ENCODE peak calls at places on chromosomes 6 and 20, in four cellular contexts. O is heart right ventricle, Z is ascending aorta, D is fibroblast of villous mesenchyme. P is an unnamed sample.

GRCh38 chr6:18155273-18155863 is at the start of gene KDM1B:
- DNase-seq in O (no peak), Z (peak), D (peak), P (peak)

GRCh38 chr6:135128268-135128914 is 52.7 kb upstream of the MYB start:
- DNase-seq in O (no peak), Z (no peak), D (no peak), P (no peak)

GRCh38 chr6:91079939-91080338 is 493.1 kb upstream of the MAP3K7 start:
- DNase-seq in O (no peak), Z (no peak), D (no peak), P (no peak)

GRCh38 chr20:53800883-53801604 is 207.4 kb upstream of the ZNF217 start:
- DNase-seq in O (no peak), Z (no peak), D (peak), P (no peak)

GRCh38 chr20:21705466-21706344 is at the start of gene PAX1:
- DNase-seq in O (no peak), Z (no peak), D (no peak), P (no peak)

GRCh38 chr20:51416532-51417244 is 125.8 kb downstream of the NFATC2 start:
- DNase-seq in O (no peak), Z (no peak), D (no peak), P (no peak)

GRCh38 chr20:47576516-47577033 is 74.9 kb downstream of the NCOA3 start:
- DNase-seq in O (peak), Z (no peak), D (peak), P (no peak)

GRCh38 chr6:90525421-90525820 is 61.5 kb downstream of the MAP3K7 start:
- DNase-seq in O (no peak), Z (no peak), D (no peak), P (no peak)

GRCh38 chr20:43178079-43178478 is 11.6 kb downstream of the PTPRT start:
- DNase-seq in O (no peak), Z (no peak), D (no peak), P (no peak)

GRCh38 chr20:3995067-3995748 is 20.1 kb downstream of the RNF24 start:
- DNase-seq in O (no peak), Z (no peak), D (peak), P (no peak)

GRCh38 chr20:46427384-46427783 is 21.0 kb upstream of the ELMO2 start:
- DNase-seq in O (no peak), Z (no peak), D (no peak), P (no peak)

GRCh38 chr6:169073311-169073710 is 180.3 kb downstream of the THBS2 start:
- DNase-seq in O (no peak), Z (no peak), D (peak), P (peak)

GRCh38 chr20:6636209-6637159 is 131.0 kb upstream of the BMP2 start:
- DNase-seq in O (no peak), Z (no peak), D (peak), P (peak)

GRCh38 chr6:45922728-45923351 is 92.8 kb downstream of the CLIC5 start:
- DNase-seq in O (peak), Z (no peak), D (peak), P (peak)

GRCh38 chr20:17654649-17655285 is 27.3 kb downstream of the RRBP1 start:
- DNase-seq in O (peak), Z (no peak), D (peak), P (no peak)

GRCh38 chr6:28597217-28597835 is 71.6 kb downstream of the GPX5 start:
- DNase-seq in O (no peak), Z (no peak), D (peak), P (no peak)

GRCh38 chr20:64233725-64234124 is 21.8 kb upstream of the PCMTD2 start:
- DNase-seq in O (peak), Z (no peak), D (no peak), P (no peak)

GRCh38 chr6:87941556-87942358 is 105.9 kb upstream of the SPACA1 start:
- DNase-seq in O (no peak), Z (no peak), D (no peak), P (no peak)

GRCh38 chr6:106973018-106973840 is 1.3 kb downstream of the CD24 start:
- DNase-seq in O (peak), Z (no peak), D (no peak), P (no peak)

GRCh38 chr20:56626367-56627121 is 2.6 kb upstream of the TFAP2C start:
- DNase-seq in O (no peak), Z (no peak), D (peak), P (no peak)

GRCh38 chr20:18904192-18904591 is 90.6 kb downstream of the SCP2D1 start:
- DNase-seq in O (no peak), Z (no peak), D (no peak), P (no peak)

GRCh38 chr20:25022680-25023079 is 30.1 kb upstream of the APMAP start:
- DNase-seq in O (peak), Z (no peak), D (no peak), P (no peak)

GRCh38 chr6:122400121-122400450 is 634 bp downstream of the HSF2 start:
- DNase-seq in O (no peak), Z (no peak), D (peak), P (no peak)

GRCh38 chr6:114713690-114714089 is 370.9 kb upstream of the HS3ST5 start:
- DNase-seq in O (no peak), Z (no peak), D (no peak), P (no peak)

GRCh38 chr20:5848711-5849505 is 98.7 kb downstream of the SHLD1 start:
- DNase-seq in O (no peak), Z (no peak), D (peak), P (no peak)

GRCh38 chr6:170572704-170573466 is 11.6 kb downstream of the PDCD2 start:
- DNase-seq in O (no peak), Z (no peak), D (no peak), P (no peak)

GRCh38 chr6:170578909-170579308 is 5.5 kb downstream of the PDCD2 start:
- DNase-seq in O (no peak), Z (no peak), D (no peak), P (no peak)

GRCh38 chr6:170575250-170575649 is 9.2 kb downstream of the PDCD2 start:
- DNase-seq in O (no peak), Z (no peak), D (no peak), P (no peak)
- TF ChIP-seq CTCF in O (no peak), Z (no peak), D (peak), P (peak)

DNA sequence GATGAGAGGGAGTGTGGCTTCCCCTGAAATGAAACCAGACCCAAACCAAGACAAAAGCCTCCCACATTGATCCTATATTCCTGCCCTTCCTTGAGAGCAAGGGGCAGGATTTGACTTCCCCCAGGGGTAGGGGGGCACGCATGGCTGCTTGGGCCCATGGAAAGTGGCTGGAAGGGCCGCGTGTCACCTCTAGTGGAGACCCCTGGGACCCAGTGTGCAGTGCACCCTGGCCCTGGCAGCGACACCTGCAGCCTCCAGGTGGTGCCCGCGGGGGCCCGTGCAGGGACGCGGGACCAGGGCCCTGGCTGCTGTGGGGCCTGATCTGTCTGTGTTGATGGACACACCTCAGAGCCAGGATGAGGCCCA is 18.0 kb upstream of the SLCO4A1 start:
- DNase-seq in O (no peak), Z (no peak), D (no peak), P (no peak)
- H3K4me3 ChIP-seq in O (no peak), Z (no peak), D (no peak), P (no peak)

GRCh38 chr20:40844285-40844684 is 155.2 kb upstream of the MAFB start:
- DNase-seq in O (no peak), Z (no peak), D (no peak), P (no peak)

GRCh38 chr20:40835321-40835720 is 146.3 kb upstream of the MAFB start:
- DNase-seq in O (no peak), Z (no peak), D (no peak), P (no peak)

GRCh38 chr20:40843251-40843650 is 154.2 kb upstream of the MAFB start:
- DNase-seq in O (no peak), Z (no peak), D (peak), P (no peak)

GRCh38 chr20:40838516-40838915 is 149.5 kb upstream of the MAFB start:
- DNase-seq in O (no peak), Z (no peak), D (no peak), P (no peak)
- TF ChIP-seq CTCF in O (no peak), Z (no peak), D (no peak), P (no peak)

GRCh38 chr6:111088668-111089003 is 1.3 kb downstream of the SLC16A10 start:
- DNase-seq in O (no peak), Z (no peak), D (no peak), P (no peak)
- H3K4me3 ChIP-seq in O (peak), Z (peak), D (no peak), P (no peak)

GRCh38 chr6:79946773-79947190 is 571 bp downstream of the ELOVL4 start:
- DNase-seq in O (no peak), Z (no peak), D (peak), P (no peak)

GRCh38 chr6:79949235-79949634 is 1.9 kb upstream of the ELOVL4 start:
- DNase-seq in O (no peak), Z (no peak), D (peak), P (peak)

GRCh38 chr6:79947191-79948173 is at the start of gene ELOVL4:
- DNase-seq in O (peak), Z (no peak), D (peak), P (peak)

GRCh38 chr6:79943133-79943532 is 4.2 kb downstream of the ELOVL4 start:
- DNase-seq in O (no peak), Z (no peak), D (no peak), P (no peak)

GRCh38 chr6:79946242-79946641 is 1.1 kb downstream of the ELOVL4 start:
- DNase-seq in O (no peak), Z (no peak), D (peak), P (no peak)
- TF ChIP-seq CTCF in O (no peak), Z (no peak), D (peak), P (peak)

GRCh38 chr6:159170333-159170672 is 1.1 kb downstream of the FNDC1 start:
- DNase-seq in O (no peak), Z (no peak), D (peak), P (no peak)
- H3K4me3 ChIP-seq in O (peak), Z (peak), D (no peak), P (peak)

GRCh38 chr6:27532820-27533538 is 60.1 kb upstream of the ZNF184 start:
- DNase-seq in O (no peak), Z (no peak), D (no peak), P (no peak)

GRCh38 chr6:27528714-27529113 is 55.8 kb upstream of the ZNF184 start:
- DNase-seq in O (no peak), Z (no peak), D (no peak), P (no peak)

DNA sequence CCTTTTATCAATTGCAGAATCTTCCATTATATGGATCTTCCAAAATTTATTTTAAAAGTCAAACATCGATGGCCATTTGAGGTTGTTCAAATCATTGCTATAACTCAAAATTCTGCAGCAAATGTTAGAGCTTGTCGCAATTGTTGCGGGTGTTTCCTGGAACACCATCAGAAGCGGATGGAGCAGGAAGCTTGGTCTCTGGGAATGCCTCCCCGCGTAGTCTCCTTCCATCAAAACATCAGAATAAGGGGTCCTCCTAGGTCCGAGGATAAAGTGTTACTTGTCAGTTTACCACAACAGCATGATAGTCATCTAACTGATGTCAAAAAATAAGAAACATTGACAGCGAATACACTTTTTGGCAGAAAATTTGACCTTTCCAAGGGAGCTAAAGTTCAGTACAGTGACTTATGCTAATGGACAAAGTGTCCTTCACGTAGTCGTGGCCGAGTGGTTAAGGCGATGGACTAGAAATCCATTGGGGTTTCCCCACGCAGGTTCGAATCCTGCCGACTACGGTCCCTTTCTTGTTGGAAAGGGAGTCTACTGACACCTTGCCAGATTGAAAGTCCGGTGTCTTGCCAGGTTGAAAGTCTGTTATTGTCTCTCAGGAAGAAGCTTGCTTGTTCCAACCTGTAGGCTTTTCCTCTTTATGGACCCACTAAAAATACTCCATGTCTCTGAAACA is 59.0 kb upstream of the ZNF184 start:
- DNase-seq in O (no peak), Z (no peak), D (no peak), P (no peak)
- TF ChIP-seq CTCF in O (no peak), Z (no peak), D (no peak), P (no peak)